ENCODE peak calls at places on chromosomes 5 and 9, in six cellular contexts. X, U, Z, V, Y and D are unnamed samples.
A peak's percentile ranks its signal among the peaks of the same experiment; 100 is the strongest.

GRCh38 chr5:79697222-79698164 is 7.9 kb downstream of the CMYA5 start:
- DNase-seq in X (peak; percentile 95), U (no peak), Z (no peak), V (no peak), Y (no peak), D (no peak)

GRCh38 chr9:13532407-13532806 is 252.9 kb upstream of the MPDZ start:
- DNase-seq in X (no peak), U (no peak), Z (no peak), V (no peak), Y (no peak), D (no peak)

GRCh38 chr5:145718956-145719355 is 116.2 kb downstream of the PRELID2 start:
- DNase-seq in X (peak; percentile 51), U (no peak), Z (no peak), V (no peak), Y (no peak), D (no peak)

GRCh38 chr5:124741711-124742496 is 4.5 kb downstream of the ZNF608 start:
- DNase-seq in X (peak; percentile 95), U (no peak), Z (no peak), V (no peak), Y (peak; percentile 80), D (peak; percentile 57)

GRCh38 chr9:70551391-70551790 is 136.9 kb upstream of the KLF9 start:
- DNase-seq in X (no peak), U (no peak), Z (no peak), V (no peak), Y (no peak), D (no peak)

GRCh38 chr9:79573697-79573976 is 1.9 kb downstream of the TLE4 start:
- DNase-seq in X (no peak), U (no peak), Z (no peak), V (no peak), Y (no peak), D (no peak)

GRCh38 chr9:83062653-83063527 is at the start of gene RASEF:
- DNase-seq in X (no peak), U (no peak), Z (peak; percentile 70), V (no peak), Y (no peak), D (peak; percentile 95)

GRCh38 chr9:306907-307306 is 92.2 kb downstream of the DOCK8 start:
- DNase-seq in X (no peak), U (no peak), Z (no peak), V (no peak), Y (no peak), D (peak; percentile 11)

GRCh38 chr5:158895573-158895972 is 204.1 kb downstream of the EBF1 start:
- DNase-seq in X (no peak), U (no peak), Z (no peak), V (no peak), Y (no peak), D (no peak)

GRCh38 chr9:86460211-86461002 is 106.2 kb upstream of the TUT7 start:
- DNase-seq in X (peak; percentile 20), U (no peak), Z (no peak), V (no peak), Y (no peak), D (no peak)

GRCh38 chr9:36486454-36486932 is 86.2 kb upstream of the MELK start:
- DNase-seq in X (peak; percentile 15), U (no peak), Z (peak; percentile 6), V (no peak), Y (no peak), D (peak; percentile 34)

GRCh38 chr5:88145603-88146467 is 122.8 kb downstream of the TMEM161B start:
- DNase-seq in X (peak; percentile 2), U (no peak), Z (no peak), V (no peak), Y (no peak), D (peak; percentile 13)

GRCh38 chr5:88142801-88143692 is 125.6 kb downstream of the TMEM161B start:
- DNase-seq in X (peak; percentile 11), U (peak; percentile 67), Z (no peak), V (no peak), Y (no peak), D (no peak)

GRCh38 chr5:88143693-88144218 is 124.9 kb downstream of the TMEM161B start:
- DNase-seq in X (no peak), U (no peak), Z (no peak), V (no peak), Y (no peak), D (no peak)

GRCh38 chr5:88145205-88145602 is 123.4 kb downstream of the TMEM161B start:
- DNase-seq in X (no peak), U (no peak), Z (no peak), V (no peak), Y (no peak), D (no peak)

GRCh38 chr5:88144219-88145040 is 124.2 kb downstream of the TMEM161B start:
- DNase-seq in X (no peak), U (no peak), Z (no peak), V (no peak), Y (no peak), D (no peak)
- H3K4me3 ChIP-seq in X (no peak overlapping the region), U (peak overlapping the region; percentile 70), Z (no peak overlapping the region), V (peak overlapping the region; percentile 75), Y (no peak overlapping the region), D (no peak overlapping the region)

DNA sequence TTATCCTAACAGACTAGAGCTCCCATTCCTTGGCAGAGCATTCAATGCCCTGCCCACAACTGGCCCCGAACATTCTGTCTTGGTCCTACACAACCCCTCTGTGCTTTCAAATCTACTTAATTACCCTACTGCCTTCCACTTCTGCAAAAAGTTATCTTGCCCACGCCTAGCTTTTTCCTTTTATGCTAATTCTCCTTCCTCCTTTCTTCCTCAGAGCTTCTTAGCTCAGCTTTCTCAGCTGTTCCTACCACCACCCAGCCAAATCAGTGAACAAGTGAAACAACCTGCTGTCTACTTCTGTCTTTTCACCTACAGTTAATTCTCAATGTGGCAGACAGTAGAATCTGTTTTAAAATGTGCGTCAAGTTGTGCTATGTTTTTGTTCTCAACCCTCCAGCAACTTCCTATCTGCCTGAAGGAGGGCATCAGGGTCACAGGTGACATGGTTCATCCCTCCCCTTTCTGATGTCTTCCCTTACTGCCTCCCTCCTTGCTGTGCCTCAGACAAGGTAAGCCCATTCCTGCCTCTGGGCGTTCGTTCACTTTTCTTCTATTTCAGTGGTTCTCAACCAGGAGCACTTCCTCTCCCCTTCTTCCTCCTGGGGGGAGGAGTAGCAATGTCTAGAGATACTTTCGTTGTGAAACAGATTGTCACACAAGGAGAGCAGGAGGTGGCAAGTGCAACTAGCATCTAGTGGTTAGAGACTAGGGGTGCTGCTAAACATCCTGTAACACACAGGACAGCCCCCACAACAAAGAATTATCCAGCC is 1.3 kb upstream of the REEP5 start:
- DNase-seq in X (no peak), U (no peak), Z (no peak), V (no peak), Y (no peak), D (no peak)
- H3K4me3 ChIP-seq in X (no peak overlapping the region), U (peak overlapping the region; percentile 99), Z (no peak overlapping the region), V (peak overlapping the region; percentile 100), Y (no peak overlapping the region), D (no peak overlapping the region)

GRCh38 chr9:26940779-26941178 is 6.3 kb downstream of the PLAA start:
- DNase-seq in X (no peak), U (no peak), Z (no peak), V (no peak), Y (no peak), D (no peak)
- H3K4me3 ChIP-seq in X (no peak overlapping the region), U (peak overlapping the region; percentile 11), Z (no peak overlapping the region), V (no peak overlapping the region), Y (no peak overlapping the region), D (no peak overlapping the region)

DNA sequence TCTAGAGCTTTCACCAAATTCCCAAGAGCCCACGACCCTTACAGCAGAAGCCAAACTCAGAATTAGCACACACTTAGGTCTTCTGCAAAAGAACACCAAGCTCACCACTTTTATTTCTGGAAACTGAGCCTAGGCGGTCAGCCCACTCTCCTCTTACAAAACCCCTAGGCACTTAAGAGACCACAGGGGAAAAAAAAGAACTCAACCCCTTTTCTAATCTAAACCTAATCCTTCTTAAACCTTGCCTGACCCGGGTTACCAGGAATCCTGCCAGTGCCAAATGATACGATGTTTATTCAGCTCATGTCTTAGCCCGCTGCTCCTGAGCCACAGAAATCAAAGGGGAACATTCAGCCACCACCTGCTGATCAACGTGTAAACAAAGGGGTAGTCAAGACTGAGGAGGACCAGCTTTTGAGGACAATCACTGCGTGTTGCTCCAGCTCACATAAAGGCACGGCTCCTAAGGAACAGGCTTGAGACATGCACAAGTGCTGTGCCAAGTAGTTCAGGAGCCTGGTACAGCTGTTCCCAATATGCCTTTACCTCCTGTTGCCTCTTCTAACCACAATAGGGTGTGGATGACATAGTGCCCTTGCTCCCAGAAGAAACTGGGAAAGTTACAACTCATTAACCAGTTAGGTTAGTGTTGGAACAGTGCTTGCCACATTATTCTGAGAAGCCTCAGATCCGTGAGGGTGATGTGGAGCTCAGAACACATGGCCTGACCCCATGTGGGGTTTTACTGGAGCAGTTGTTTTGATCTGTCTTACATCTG is 49.3 kb downstream of the ZFAND5 start:
- DNase-seq in X (peak; percentile 19), U (peak; percentile 34), Z (peak; percentile 86), V (peak; percentile 72), Y (peak; percentile 81), D (peak; percentile 80)
- H3K4me3 ChIP-seq in X (no peak overlapping the region), U (peak overlapping the region; percentile 51), Z (no peak overlapping the region), V (peak overlapping the region; percentile 61), Y (peak overlapping the region; percentile 6), D (no peak overlapping the region)

GRCh38 chr5:59766394-59766793 is 127.1 kb downstream of the PDE4D start:
- DNase-seq in X (peak; percentile 69), U (no peak), Z (peak; percentile 68), V (no peak), Y (no peak), D (peak; percentile 50)
- H3K4me3 ChIP-seq in X (peak overlapping the region; percentile 76), U (peak overlapping the region; percentile 74), Z (peak overlapping the region; percentile 50), V (peak overlapping the region; percentile 39), Y (peak overlapping the region; percentile 74), D (no peak overlapping the region)

DNA sequence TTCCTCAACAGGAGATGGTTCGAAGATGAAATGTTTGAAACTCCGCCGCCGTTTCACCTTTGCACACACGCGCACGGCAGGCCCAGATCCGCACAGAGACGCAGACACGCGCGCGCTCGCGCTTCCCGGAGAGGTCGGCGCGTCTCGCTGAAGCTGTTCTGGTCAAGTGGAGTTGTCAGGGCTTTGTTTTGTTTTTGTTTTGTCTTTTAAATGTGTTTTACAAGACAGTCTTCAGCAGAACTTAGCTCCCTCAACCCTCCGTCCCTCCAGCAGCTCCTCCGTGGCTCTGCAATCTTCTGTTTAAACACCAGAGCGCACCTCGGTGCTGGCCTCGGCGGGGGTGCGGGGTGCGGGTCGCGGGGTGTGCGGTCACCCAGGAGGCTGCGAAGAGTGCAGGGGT is 5.3 kb upstream of the IRX2 start:
- DNase-seq in X (no peak), U (no peak), Z (no peak), V (peak; percentile 53), Y (no peak), D (no peak)
- H3K4me3 ChIP-seq in X (peak overlapping the region; percentile 35), U (peak overlapping the region; percentile 39), Z (peak overlapping the region; percentile 34), V (peak overlapping the region; percentile 65), Y (peak overlapping the region; percentile 39), D (no peak overlapping the region)

DNA sequence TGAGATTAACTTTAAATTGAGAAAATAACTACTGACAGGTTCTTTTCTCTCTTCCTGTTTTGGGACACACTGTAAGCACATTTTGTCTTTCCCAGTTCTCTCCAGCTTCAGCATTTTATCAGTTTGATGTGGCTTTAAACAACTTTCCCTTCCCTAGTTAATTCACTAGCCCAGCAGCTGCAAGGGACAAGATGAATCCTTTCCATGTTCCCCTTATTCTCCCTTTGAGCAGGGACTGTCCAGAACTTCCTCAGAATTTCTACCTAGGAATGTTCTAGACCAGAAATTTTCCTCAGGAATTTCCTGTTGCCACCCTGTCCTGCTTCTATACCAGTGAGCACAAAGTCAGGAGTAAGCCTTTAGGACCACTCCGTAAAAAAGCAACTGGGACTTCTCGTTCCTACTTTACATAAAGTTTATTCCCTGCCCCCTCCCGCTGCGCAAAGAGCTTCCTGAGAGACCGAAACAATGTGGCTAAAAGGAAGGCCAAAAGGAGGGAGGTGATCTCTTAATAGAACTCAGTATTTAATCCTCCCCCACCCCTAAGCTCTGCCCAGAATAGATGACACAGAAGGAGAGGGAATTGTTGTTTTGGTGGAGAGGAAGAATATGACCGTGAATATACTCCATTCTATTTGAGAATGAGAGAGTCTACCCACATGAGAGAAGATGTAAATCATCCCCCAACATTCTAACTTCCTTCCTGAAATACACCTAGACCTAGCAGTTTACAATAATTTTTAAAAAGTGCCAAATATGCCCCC is 61.9 kb downstream of the GLIS3 start:
- DNase-seq in X (peak; percentile 46), U (no peak), Z (no peak), V (no peak), Y (no peak), D (peak; percentile 27)
- H3K4me3 ChIP-seq in X (no peak overlapping the region), U (no peak overlapping the region), Z (no peak overlapping the region), V (peak overlapping the region; percentile 3), Y (no peak overlapping the region), D (no peak overlapping the region)